ENCODE peak calls at places on chromosomes 6 and 20, in six cellular contexts. I is RPMI8226; G is activated naive CD4-positive, alpha-beta T cell treated with anti-CD3 and anti-CD28 coated beads, Interleukin-2, amount 50 U/mL, for 16 hours; E is EH; A is GM03348; U is adrenal gland. Z is an unnamed sample.

GRCh38 chr20:4108495-4109306 is 93.3 kb upstream of the RNF24 start:
- DNase-seq in I (peak; percentile 83), U (peak; percentile 63), G (peak; percentile 63), A (peak; percentile 90), E (peak; percentile 87), Z (peak; percentile 79)

GRCh38 chr20:3802524-3803239 is 6.6 kb downstream of the CDC25B start:
- DNase-seq in I (no peak), A (no peak), E (no peak), G (no peak), U (no peak), Z (no peak)

GRCh38 chr6:108027594-108027993 is 46.9 kb downstream of the OSTM1 start:
- DNase-seq in E (peak; percentile 14), I (no peak), G (no peak), A (no peak), U (no peak), Z (no peak)

GRCh38 chr20:58308680-58309527 is 611 bp upstream of the RAB22A start:
- DNase-seq in I (peak; percentile 40), E (peak; percentile 52), A (peak; percentile 94), U (peak; percentile 64), G (peak; percentile 46), Z (peak; percentile 45)

GRCh38 chr6:41538556-41539182 is 7.5 kb upstream of the FOXP4 start:
- DNase-seq in E (peak; percentile 59), A (no peak), U (no peak), I (no peak), G (no peak), Z (no peak)

GRCh38 chr6:165674155-165675029 is 11.4 kb upstream of the PDE10A start:
- DNase-seq in G (no peak), I (no peak), E (no peak), U (no peak), A (no peak), Z (no peak)

GRCh38 chr20:20216941-20217340 is 151.0 kb upstream of the INSM1 start:
- DNase-seq in E (no peak), G (no peak), I (no peak), A (no peak), U (no peak), Z (no peak)

GRCh38 chr6:9405369-9405768 is 970.0 kb upstream of the SLC35B3 start:
- DNase-seq in A (peak; percentile 36), G (no peak), I (no peak), U (no peak), E (peak; percentile 86), Z (no peak)

GRCh38 chr20:8330316-8330784 is 198.3 kb downstream of the PLCB1 start:
- DNase-seq in I (no peak), E (no peak), G (no peak), U (no peak), A (no peak), Z (no peak)

GRCh38 chr20:35314460-35315198 is 22.4 kb upstream of the FAM83C start:
- DNase-seq in I (no peak), U (no peak), G (no peak), E (peak; percentile 31), A (no peak), Z (no peak)

GRCh38 chr6:122736166-122736565 is 43.4 kb upstream of the FABP7 start:
- DNase-seq in E (no peak), U (no peak), A (no peak), I (no peak), G (no peak), Z (no peak)

GRCh38 chr6:404685-405423 is 13.3 kb downstream of the IRF4 start:
- DNase-seq in I (no peak), U (no peak), G (no peak), E (no peak), A (no peak), Z (no peak)

GRCh38 chr6:14275493-14275851 is 157.9 kb downstream of the CD83 start:
- DNase-seq in E (no peak), I (no peak), G (no peak), A (peak; percentile 70), U (no peak), Z (no peak)

GRCh38 chr20:9081423-9081966 is 12.6 kb downstream of the PLCB4 start:
- DNase-seq in U (no peak), A (peak; percentile 34), G (no peak), E (peak; percentile 38), I (no peak), Z (no peak)

GRCh38 chr6:125030969-125031368 is 68.7 kb downstream of the RNF217 start:
- DNase-seq in E (no peak), A (no peak), U (no peak), I (no peak), G (no peak), Z (no peak)

GRCh38 chr6:68317366-68317765 is 317.7 kb upstream of the ADGRB3 start:
- DNase-seq in U (no peak), G (no peak), I (no peak), A (no peak), E (no peak), Z (no peak)

GRCh38 chr20:1371830-1372539 is 20.9 kb downstream of the FKBP1A start:
- DNase-seq in A (no peak), E (no peak), G (no peak), U (no peak), I (no peak), Z (no peak)

GRCh38 chr6:20892365-20892764 is 358.1 kb downstream of the CDKAL1 start:
- DNase-seq in A (no peak), I (no peak), U (no peak), G (no peak), E (no peak), Z (no peak)

GRCh38 chr6:108578166-108578565 is 17.4 kb downstream of the FOXO3 start:
- DNase-seq in U (no peak), I (no peak), G (no peak), E (no peak), A (no peak), Z (no peak)

GRCh38 chr6:24458134-24458533 is 31.2 kb downstream of the GPLD1 start:
- DNase-seq in A (no peak), E (no peak), G (no peak), I (no peak), U (no peak), Z (no peak)

GRCh38 chr6:20630617-20631448 is 96.6 kb downstream of the CDKAL1 start:
- DNase-seq in A (no peak), G (peak; percentile 16), I (no peak), E (no peak), U (no peak), Z (no peak)

GRCh38 chr20:22370137-22370536 is 214.2 kb downstream of the FOXA2 start:
- DNase-seq in A (no peak), I (no peak), E (no peak), G (no peak), U (no peak), Z (no peak)

GRCh38 chr20:2946988-2947961 is 74.0 kb downstream of the PTPRA start:
- DNase-seq in A (no peak), I (no peak), U (peak; percentile 24), G (no peak), E (peak; percentile 30), Z (no peak)

GRCh38 chr6:26311385-26312095 is 53.5 kb upstream of the BTN3A2 start:
- DNase-seq in U (peak; percentile 36), G (peak; percentile 56), A (peak; percentile 22), I (peak; percentile 89), E (peak; percentile 73), Z (peak; percentile 64)

GRCh38 chr20:19903168-19903676 is 113.9 kb upstream of the NAA20 start:
- DNase-seq in I (peak; percentile 67), E (no peak), A (no peak), U (no peak), G (no peak), Z (peak; percentile 75)

GRCh38 chr20:37673429-37673828 is 20.4 kb upstream of the CTNNBL1 start:
- DNase-seq in U (no peak), I (no peak), E (no peak), A (no peak), G (no peak), Z (no peak)

GRCh38 chr6:24644377-24644776 is 1.6 kb downstream of the KIAA0319 start:
- DNase-seq in E (no peak), A (no peak), U (no peak), I (no peak), G (no peak), Z (no peak)

GRCh38 chr6:39388526-39389371 is 66.2 kb upstream of the KCNK16 start:
- DNase-seq in E (peak; percentile 62), I (no peak), A (no peak), G (no peak), U (no peak), Z (no peak)

GRCh38 chr6:92114797-92115196 is 1304.6 kb downstream of the EPHA7 start:
- DNase-seq in I (no peak), E (no peak), A (no peak), G (no peak), U (no peak), Z (no peak)

GRCh38 chr6:136923116-136923953 is 1.2 kb downstream of the SLC35D3 start:
- DNase-seq in G (peak; percentile 28), A (peak; percentile 10), E (no peak), I (no peak), U (no peak), Z (no peak)

GRCh38 chr6:33732819-33733218 is 13.9 kb downstream of the IP6K3 start:
- DNase-seq in A (peak; percentile 30), I (peak; percentile 13), E (peak; percentile 28), U (no peak), G (no peak), Z (no peak)

GRCh38 chr6:13508711-13509705 is 21.6 kb upstream of the GFOD1 start:
- DNase-seq in G (no peak), A (peak; percentile 65), E (peak; percentile 74), I (no peak), U (no peak), Z (no peak)

GRCh38 chr6:3390698-3391097 is 66.2 kb downstream of the SLC22A23 start:
- DNase-seq in E (peak; percentile 87), G (no peak), A (peak; percentile 86), I (no peak), U (peak; percentile 35), Z (no peak)